ENCODE peak calls at places on chromosomes 16 and 17, in five cellular contexts. G is substantia nigra, M is right lobe of liver, D is left ventricle myocardium inferior, P is cardiac muscle cell. S is an unnamed sample.

GRCh38 chr16:48450367-48450766 is 65.2 kb upstream of the SIAH1 start:
- DNase-seq in D (no peak), P (no peak), M (no peak), G (no peak), S (no peak)

GRCh38 chr17:79126139-79126538 is 51.5 kb downstream of the ENGASE start:
- DNase-seq in P (no peak), G (no peak), M (no peak), D (no peak), S (peak)

GRCh38 chr17:67528751-67529436 is 151.8 kb downstream of the PITPNC1 start:
- DNase-seq in P (peak), M (peak), D (peak), G (peak), S (peak)

GRCh38 chr16:74451951-74452758 is 30.9 kb upstream of the CLEC18B start:
- DNase-seq in M (no peak), G (no peak), P (no peak), D (no peak), S (no peak)

GRCh38 chr17:65394811-65395472 is 166.5 kb downstream of the AXIN2 start:
- DNase-seq in M (no peak), D (no peak), P (no peak), G (no peak), S (peak)

GRCh38 chr17:46089389-46089965 is 90.4 kb downstream of the STH start:
- DNase-seq in D (no peak), M (no peak), G (no peak), P (no peak), S (no peak)

GRCh38 chr17:27241346-27241946 is 52.5 kb upstream of the WSB1 start:
- DNase-seq in M (no peak), P (no peak), D (no peak), G (no peak), S (peak)

GRCh38 chr17:55458977-55459376 is 37.3 kb upstream of the MMD start:
- DNase-seq in P (no peak), D (no peak), M (no peak), G (no peak), S (peak)

GRCh38 chr16:66603537-66604375 is 748 bp upstream of the CMTM3 start:
- DNase-seq in M (no peak), D (peak), P (peak), G (no peak), S (no peak)

GRCh38 chr16:21226749-21227148 is 6.8 kb upstream of the ANKS4B start:
- DNase-seq in G (no peak), M (no peak), P (no peak), D (no peak), S (no peak)

GRCh38 chr17:34654871-34655270 is 75.5 kb downstream of the TMEM132E start:
- DNase-seq in G (no peak), M (no peak), D (no peak), P (peak), S (no peak)

GRCh38 chr17:39069114-39069756 is 82.2 kb downstream of the PLXDC1 start:
- DNase-seq in P (peak), D (no peak), M (no peak), G (no peak), S (peak)

GRCh38 chr16:51982715-51983680 is 563.9 kb downstream of the TOX3 start:
- DNase-seq in D (no peak), M (peak), G (no peak), P (peak), S (peak)

GRCh38 chr16:70494777-70495176 is 28.6 kb downstream of the COG4 start:
- DNase-seq in M (no peak), D (no peak), P (no peak), G (no peak), S (no peak)

GRCh38 chr16:14205666-14206065 is 134.5 kb downstream of the MRTFB start:
- DNase-seq in G (no peak), D (no peak), M (no peak), P (no peak), S (no peak)

GRCh38 chr16:79602615-79603014 is 2.1 kb upstream of the MAF start:
- DNase-seq in D (no peak), M (no peak), G (no peak), P (no peak), S (no peak)

GRCh38 chr17:13943859-13944258 is 125.4 kb upstream of the COX10 start:
- DNase-seq in M (no peak), P (no peak), G (no peak), D (no peak), S (no peak)

GRCh38 chr16:50585331-50585776 is 37.2 kb downstream of the NKD1 start:
- DNase-seq in G (no peak), M (peak), P (peak), D (peak), S (no peak)

GRCh38 chr17:44607836-44608690 is 48.2 kb upstream of the MEIOC start:
- DNase-seq in D (no peak), G (no peak), P (no peak), M (no peak), S (no peak)

GRCh38 chr16:685967-686366 is 1.8 kb upstream of the JMJD8 start:
- DNase-seq in M (peak), G (no peak), P (peak), D (no peak), S (peak)

GRCh38 chr16:894841-895240 is 75.9 kb downstream of the LMF1 start:
- DNase-seq in P (no peak), M (no peak), D (no peak), G (no peak), S (no peak)

GRCh38 chr16:87171723-87172122 is 145.5 kb downstream of the C16orf95 start:
- DNase-seq in D (no peak), G (no peak), M (no peak), P (no peak), S (no peak)

GRCh38 chr17:1005361-1005946 is 8.5 kb downstream of the TIMM22 start:
- DNase-seq in D (peak), G (no peak), P (no peak), M (no peak), S (no peak)

GRCh38 chr17:67573987-67574657 is 143.6 kb upstream of the NOL11 start:
- DNase-seq in P (no peak), G (no peak), D (no peak), M (no peak), S (peak)

GRCh38 chr16:24117680-24118079 is 138.5 kb upstream of the CACNG3 start:
- DNase-seq in G (no peak), M (no peak), P (no peak), D (no peak), S (no peak)

GRCh38 chr16:71637398-71637797 is 11.4 kb downstream of the MARVELD3 start:
- DNase-seq in D (no peak), M (no peak), P (peak), G (no peak), S (no peak)

GRCh38 chr17:13513039-13513405 is 88.7 kb downstream of the HS3ST3A1 start:
- DNase-seq in D (no peak), G (no peak), P (peak), M (no peak), S (peak)

GRCh38 chr17:19315104-19315503 is 47.4 kb downstream of the B9D1 start:
- DNase-seq in G (no peak), D (no peak), M (no peak), P (no peak), S (no peak)

GRCh38 chr17:61409301-61410099 is 9.9 kb downstream of the TBX2 start:
- DNase-seq in M (peak), G (no peak), P (peak), D (no peak), S (peak)

GRCh38 chr17:4968166-4968915 is 724 bp upstream of the SPAG7 start:
- DNase-seq in P (peak), M (no peak), D (no peak), G (no peak), S (no peak)

GRCh38 chr16:528111-529011 is 849 bp downstream of the CAPN15 start:
- DNase-seq in D (no peak), M (no peak), G (no peak), P (peak), S (peak)

GRCh38 chr17:28925912-28926365 is 23.1 kb upstream of the DHRS13 start:
- DNase-seq in P (no peak), D (no peak), M (no peak), G (no peak), S (peak)

GRCh38 chr16:55663770-55664677 is 8.2 kb downstream of the SLC6A2 start:
- DNase-seq in M (no peak), D (no peak), G (no peak), P (no peak), S (peak)

DNA sequence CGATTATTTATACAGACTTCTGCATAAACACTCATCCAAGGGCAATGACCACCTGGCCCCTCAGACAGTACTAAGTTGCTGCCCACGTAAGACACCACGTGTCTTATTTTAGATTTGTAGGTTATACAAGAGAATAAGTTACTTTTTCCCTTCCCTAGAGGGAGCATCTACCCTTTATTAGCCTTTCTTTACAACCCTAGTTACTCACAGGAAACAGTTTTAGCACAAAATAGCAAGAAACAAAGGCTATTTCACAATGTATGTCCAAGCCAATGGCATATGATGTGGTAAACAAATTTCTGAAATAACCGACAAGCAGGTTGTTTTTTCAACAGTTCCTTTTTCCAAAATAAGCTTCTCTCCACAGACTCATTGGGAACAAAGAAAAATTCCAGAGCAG is 50.1 kb upstream of the ERN1 start:
- DNase-seq in G (no peak), P (no peak), D (no peak), M (no peak), S (no peak)
- H3K27ac ChIP-seq in G (no peak), P (no peak), D (no peak), M (no peak), S (no peak)

DNA sequence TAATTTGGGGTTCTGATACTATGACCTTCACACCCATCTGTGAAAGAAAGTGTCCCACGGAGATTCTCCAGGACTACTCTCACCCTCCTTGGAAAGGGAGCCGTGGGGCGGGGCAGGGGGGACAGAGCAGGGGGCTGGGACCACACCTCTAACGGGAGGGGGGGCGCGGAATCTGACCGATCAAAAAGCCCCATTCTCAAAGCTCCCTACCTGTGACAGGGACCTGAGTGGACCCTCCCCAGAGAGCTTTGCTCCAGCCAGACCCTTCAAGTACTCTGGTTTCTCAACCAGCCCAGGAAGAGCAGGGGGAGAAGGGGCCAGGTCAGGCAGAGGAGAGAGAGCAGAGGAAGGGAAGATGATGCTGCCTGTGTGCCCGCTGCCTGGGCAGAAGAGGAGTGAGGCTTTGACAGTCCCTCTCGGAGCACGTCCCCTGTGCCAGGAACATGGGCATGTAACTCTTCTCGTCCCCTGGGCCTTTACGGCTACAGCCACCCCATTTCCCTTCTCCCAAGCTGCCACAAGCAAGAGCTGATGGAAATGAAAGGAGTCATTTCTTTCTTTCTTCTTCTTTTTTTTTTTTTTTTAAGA is 673 bp downstream of the XAF1 start:
- DNase-seq in G (no peak), M (no peak), P (no peak), D (no peak), S (no peak)
- H3K27ac ChIP-seq in G (peak), M (peak), P (no peak), D (peak), S (no peak)

GRCh38 chr17:76199466-76199865 is 40.8 kb downstream of the RNF157 start:
- DNase-seq in D (no peak), G (no peak), P (no peak), M (no peak), S (no peak)
- H3K27ac ChIP-seq in D (no peak), G (no peak), P (no peak), M (no peak), S (no peak)

GRCh38 chr17:58314706-58315015 is 13.9 kb downstream of the TSPOAP1 start:
- DNase-seq in P (no peak), G (no peak), D (no peak), M (no peak), S (no peak)
- H3K27ac ChIP-seq in P (no peak), G (no peak), D (no peak), M (no peak), S (no peak)